ENCODE peak calls at places on chromosomes 13 and 19, in ten cellular contexts. Y is stomach, S is body of pancreas, F is left ventricle myocardium inferior, A is hepatocyte, R is esophagus squamous epithelium, O is uterus, X is ascending aorta, H is upper lobe of right lung, P is brain microvascular endothelial cell. E is an unnamed sample.

GRCh38 chr13:99984463-99985242 is 3.1 kb downstream of the ZIC2 start:
- DNase-seq in Y (no peak), S (no peak), F (no peak), A (peak; percentile 14), R (no peak), O (no peak), X (no peak), H (no peak), P (no peak), E (no peak)

GRCh38 chr13:65882810-65883209 is 1347.3 kb downstream of the PCDH9 start:
- DNase-seq in Y (no peak), S (no peak), F (no peak), A (no peak), R (no peak), O (no peak), X (no peak), H (no peak), P (no peak), E (no peak)

GRCh38 chr19:10001899-10002298 is 8.4 kb downstream of the COL5A3 start:
- DNase-seq in Y (peak; percentile 67), S (peak; percentile 41), F (peak; percentile 63), A (peak; percentile 52), R (no peak), O (no peak), X (no peak), H (no peak), P (no peak), E (no peak)

GRCh38 chr19:1245468-1245867 is 2.9 kb upstream of the MIDN start:
- DNase-seq in Y (no peak), S (no peak), F (no peak), A (no peak), R (no peak), O (no peak), X (no peak), H (no peak), P (no peak), E (no peak)

GRCh38 chr13:33312150-33312908 is 26.8 kb upstream of the STARD13 start:
- DNase-seq in Y (no peak), S (no peak), F (no peak), A (peak; percentile 33), R (no peak), O (no peak), X (no peak), H (no peak), P (peak; percentile 4), E (no peak)

GRCh38 chr13:45713721-45714120 is 11.6 kb downstream of the CBY2 start:
- DNase-seq in Y (no peak), S (no peak), F (no peak), A (no peak), R (no peak), O (no peak), X (no peak), H (no peak), P (no peak), E (no peak)

GRCh38 chr19:39299404-39299803 is 3.2 kb downstream of the IFNL1 start:
- DNase-seq in Y (no peak), S (no peak), F (no peak), A (no peak), R (no peak), O (no peak), X (no peak), H (no peak), P (no peak), E (no peak)

GRCh38 chr19:926595-927043 is 784 bp downstream of the ARID3A start:
- DNase-seq in Y (peak; percentile 67), S (peak; percentile 63), F (peak; percentile 70), A (peak; percentile 75), R (no peak), O (no peak), X (no peak), H (peak; percentile 85), P (peak; percentile 28), E (no peak)

GRCh38 chr19:41492843-41493242 is 49.9 kb downstream of the ERICH4 start:
- DNase-seq in Y (no peak), S (no peak), F (no peak), A (no peak), R (no peak), O (no peak), X (no peak), H (no peak), P (no peak), E (no peak)

GRCh38 chr13:100933841-100934240 is 259.2 kb upstream of the TMTC4 start:
- DNase-seq in Y (no peak), S (peak; percentile 15), F (no peak), A (no peak), R (no peak), O (no peak), X (no peak), H (no peak), P (no peak), E (no peak)

GRCh38 chr19:46818812-46819211 is 30.4 kb upstream of the SLC1A5 start:
- DNase-seq in Y (no peak), S (no peak), F (no peak), A (no peak), R (no peak), O (no peak), X (no peak), H (no peak), P (peak; percentile 10), E (no peak)
- TF ChIP-seq CTCF in Y (no peak), S (no peak), F (no peak), A (no peak), R (no peak), O (no peak), X (no peak), H (no peak), P (no peak), E (no peak)

GRCh38 chr13:114039471-114040141 is 65.7 kb upstream of the C13orf46 start:
- DNase-seq in Y (no peak), S (no peak), F (no peak), A (no peak), R (no peak), O (no peak), X (no peak), H (no peak), P (no peak), E (no peak)
- H3K36me3 ChIP-seq in Y (peaks cover 10% of the 10 kb centered on the region), S (no peaks in the 10 kb centered on the region), F (no peaks in the 10 kb centered on the region), A (no peaks in the 10 kb centered on the region), R (no peaks in the 10 kb centered on the region), O (no peaks in the 10 kb centered on the region), X (peaks cover 5% of the 10 kb centered on the region), H (no peaks in the 10 kb centered on the region), P (peaks cover 32% of the 10 kb centered on the region), E (no peaks in the 10 kb centered on the region)

DNA sequence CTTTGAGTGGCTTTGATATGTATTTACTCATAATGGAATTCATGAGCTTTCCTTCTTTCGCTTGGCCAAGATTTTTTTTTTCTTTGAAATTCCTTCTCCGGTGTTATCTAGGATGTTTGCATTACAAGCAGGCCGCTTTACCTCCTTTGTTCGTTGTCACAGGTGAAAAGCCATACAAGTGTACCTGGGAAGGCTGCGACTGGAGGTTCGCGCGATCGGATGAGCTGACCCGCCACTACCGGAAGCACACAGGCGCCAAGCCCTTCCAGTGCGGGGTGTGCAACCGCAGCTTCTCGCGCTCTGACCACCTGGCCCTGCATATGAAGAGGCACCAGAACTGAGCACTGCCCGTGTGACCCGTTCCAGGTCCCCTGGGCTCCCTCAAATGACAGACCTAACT is 16.7 kb downstream of the KLF5 start:
- DNase-seq in Y (peak; percentile 57), S (peak; percentile 28), F (no peak), A (peak; percentile 56), R (no peak), O (no peak), X (no peak), H (no peak), P (no peak), E (no peak)
- H3K27me3 ChIP-seq in Y (no peaks in the 10 kb centered on the region), S (no peaks in the 10 kb centered on the region), F (no peaks in the 10 kb centered on the region), A (no peaks in the 10 kb centered on the region), R (no peaks in the 10 kb centered on the region), O (no peaks in the 10 kb centered on the region), X (no peaks in the 10 kb centered on the region), H (no peaks in the 10 kb centered on the region), P (no peaks in the 10 kb centered on the region), E (no peaks in the 10 kb centered on the region)

GRCh38 chr19:50465986-50466771 is 10.1 kb upstream of the EMC10 start:
- DNase-seq in Y (peak; percentile 60), S (peak; percentile 14), F (no peak), A (peak; percentile 20), R (no peak), O (no peak), X (no peak), H (peak; percentile 85), P (no peak), E (no peak)
- TF ChIP-seq CTCF in Y (no peak), S (no peak), F (peak; percentile 23), A (no peak), R (no peak), O (no peak), X (no peak), H (no peak), P (peak; percentile 51), E (peak; percentile 15)

DNA sequence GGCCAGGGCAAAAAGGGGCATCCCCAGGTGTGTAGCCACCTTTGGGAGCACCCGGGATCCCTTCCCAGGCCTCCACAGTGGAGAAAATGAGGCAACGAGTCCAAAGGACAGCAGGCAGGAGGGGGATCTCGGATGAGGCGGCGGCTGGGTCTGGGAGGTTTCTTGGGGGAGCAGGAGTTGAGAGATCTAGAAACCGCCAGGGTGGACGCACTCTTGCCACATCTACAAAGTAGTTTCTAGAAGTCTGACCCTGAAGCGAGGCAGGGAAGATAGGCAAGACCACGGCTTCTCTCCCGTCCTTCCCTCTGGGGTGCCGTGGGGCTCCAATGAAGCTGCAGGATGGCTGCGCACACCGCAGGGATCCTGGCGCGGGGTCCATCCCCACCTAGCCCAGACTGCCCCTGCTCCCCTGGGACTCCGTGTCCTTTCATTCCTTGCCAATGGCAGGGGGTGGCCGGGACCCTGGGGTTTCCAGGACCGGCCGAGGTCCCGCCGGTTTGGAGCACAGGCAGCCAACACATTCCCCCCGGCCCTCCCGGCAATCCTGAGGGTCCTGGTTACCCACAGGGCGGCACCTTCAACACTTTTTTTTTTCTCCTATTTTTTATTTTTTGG is 21.5 kb upstream of the ZBTB7A start:
- DNase-seq in Y (no peak), S (no peak), F (no peak), A (no peak), R (no peak), O (no peak), X (no peak), H (no peak), P (no peak), E (no peak)
- H3K36me3 ChIP-seq in Y (peaks cover 42% of the 10 kb centered on the region), S (no peaks in the 10 kb centered on the region), F (peaks cover 39% of the 10 kb centered on the region), A (no peaks in the 10 kb centered on the region), R (peaks cover 7% of the 10 kb centered on the region), O (no peaks in the 10 kb centered on the region), X (peaks cover 31% of the 10 kb centered on the region), H (peaks cover 13% of the 10 kb centered on the region), P (peaks cover 26% of the 10 kb centered on the region), E (peaks cover 20% of the 10 kb centered on the region)

E was measured in keratinocyte.